ENCODE peak calls at places on chromosomes 12 and 14, in nine cellular contexts. Y is pancreas, N is cardiac muscle cell, P is kidney, W is lower leg skin, O is AG04450, I is heart left ventricle, H is choroid plexus epithelial cell, D is H1. E is an unnamed sample.

GRCh38 chr12:24937553-24938244 is 11.2 kb downstream of the BCAT1 start:
- DNase-seq in Y (no peak), N (no peak), P (no peak), W (no peak), O (no peak), I (no peak), H (no peak), D (no peak), E (no peak)

GRCh38 chr12:25806271-25806670 is 152.2 kb upstream of the RASSF8 start:
- DNase-seq in Y (no peak), N (no peak), P (no peak), W (no peak), O (no peak), I (no peak), H (peak), D (no peak), E (peak)

GRCh38 chr14:88901991-88902390 is 77.5 kb downstream of the TTC8 start:
- DNase-seq in Y (no peak), N (no peak), P (no peak), W (no peak), O (no peak), I (no peak), H (no peak), D (no peak), E (no peak)

GRCh38 chr14:67335781-67336180 is 23.8 kb downstream of the ATP6V1D start:
- DNase-seq in Y (no peak), N (peak), P (no peak), W (no peak), O (no peak), I (no peak), H (peak), D (no peak), E (peak)

GRCh38 chr12:40622246-40622838 is 69.9 kb upstream of the CNTN1 start:
- DNase-seq in Y (peak), N (peak), P (peak), W (peak), O (no peak), I (no peak), H (peak), D (peak), E (peak)

GRCh38 chr14:20516921-20517320 is 11.6 kb downstream of the RNASE10 start:
- DNase-seq in Y (no peak), N (no peak), P (no peak), W (no peak), O (peak), I (no peak), H (peak), D (no peak), E (peak)

GRCh38 chr12:106693421-106693820 is 81.1 kb upstream of the RIC8B start:
- DNase-seq in Y (no peak), N (no peak), P (no peak), W (no peak), O (no peak), I (no peak), H (no peak), D (no peak), E (no peak)

GRCh38 chr12:95473440-95473946 is 459 bp upstream of the METAP2 start:
- DNase-seq in Y (no peak), N (peak), P (no peak), W (peak), O (no peak), I (peak), H (no peak), D (no peak), E (peak)

GRCh38 chr12:103742349-103742784 is 98.7 kb downstream of the NT5DC3 start:
- DNase-seq in Y (no peak), N (no peak), P (no peak), W (peak), O (no peak), I (peak), H (peak), D (no peak), E (peak)

GRCh38 chr12:15116073-15116472 is 105.1 kb downstream of the RERG start:
- DNase-seq in Y (no peak), N (no peak), P (no peak), W (no peak), O (no peak), I (no peak), H (peak), D (no peak), E (no peak)

GRCh38 chr12:6363330-6364036 is 11.9 kb downstream of the SCNN1A start:
- DNase-seq in Y (peak), N (peak), P (peak), W (peak), O (no peak), I (peak), H (peak), D (no peak), E (peak)

GRCh38 chr12:78671295-78671694 is 193.3 kb upstream of the SYT1 start:
- DNase-seq in Y (no peak), N (no peak), P (no peak), W (no peak), O (peak), I (no peak), H (peak), D (no peak), E (peak)

GRCh38 chr14:89332031-89332430 is 85.0 kb downstream of the FOXN3 start:
- DNase-seq in Y (no peak), N (no peak), P (no peak), W (no peak), O (no peak), I (no peak), H (peak), D (no peak), E (no peak)

GRCh38 chr14:32254952-32255679 is 52.0 kb upstream of the RNU6-8 start:
- DNase-seq in Y (peak), N (peak), P (peak), W (peak), O (peak), I (peak), H (peak), D (no peak), E (peak)

GRCh38 chr14:74475678-74476077 is 17.4 kb downstream of the NPC2 start:
- DNase-seq in Y (no peak), N (no peak), P (no peak), W (no peak), O (no peak), I (no peak), H (peak), D (no peak), E (peak)

GRCh38 chr14:76320486-76320885 is 55.5 kb upstream of the ESRRB start:
- DNase-seq in Y (no peak), N (no peak), P (no peak), W (no peak), O (no peak), I (no peak), H (no peak), D (no peak), E (no peak)

GRCh38 chr12:104567832-104568490 is 111.2 kb downstream of the CHST11 start:
- DNase-seq in Y (no peak), N (no peak), P (no peak), W (no peak), O (no peak), I (peak), H (no peak), D (no peak), E (no peak)

DNA sequence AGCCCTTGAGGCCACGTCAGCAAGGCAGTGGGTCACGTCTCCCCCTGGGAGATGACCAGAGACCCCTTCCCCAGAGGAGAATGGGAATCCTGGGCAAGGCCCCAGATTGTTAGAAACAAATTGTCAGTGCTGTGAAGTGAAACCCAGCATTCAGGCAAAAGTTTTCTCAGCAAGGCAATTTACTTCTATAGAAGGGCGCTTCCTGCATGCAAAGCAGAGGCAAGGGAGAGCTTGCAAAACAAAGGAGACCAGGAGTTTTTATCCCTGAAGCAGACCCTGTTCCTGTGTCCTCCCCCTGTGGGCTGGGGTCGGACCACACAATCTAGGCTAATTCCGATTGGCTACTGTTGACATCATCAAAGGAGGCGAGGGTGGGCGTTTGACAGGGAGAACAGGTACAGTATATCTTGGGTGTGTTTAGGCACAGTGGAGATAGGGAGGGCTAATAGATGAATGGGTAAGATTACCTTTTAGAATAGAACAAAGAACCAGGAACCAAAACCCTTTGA is 114.2 kb downstream of the RIN3 start:
- DNase-seq in Y (no peak), N (no peak), P (no peak), W (no peak), O (no peak), I (no peak), H (no peak), D (no peak), E (no peak)
- TF ChIP-seq CTCF in Y (no peak), N (no peak), P (no peak), W (no peak), O (no peak), I (no peak), H (no peak), D (no peak), E (no peak)

GRCh38 chr14:69261761-69262331 is 1.9 kb downstream of the GALNT16 start:
- DNase-seq in Y (no peak), N (peak), P (no peak), W (no peak), O (no peak), I (peak), H (no peak), D (no peak), E (no peak)
- H3K4me3 ChIP-seq in Y (no peak), N (peak), P (peak), W (no peak), O (no peak), I (peak), H (no peak), D (peak), E (no peak)

DNA sequence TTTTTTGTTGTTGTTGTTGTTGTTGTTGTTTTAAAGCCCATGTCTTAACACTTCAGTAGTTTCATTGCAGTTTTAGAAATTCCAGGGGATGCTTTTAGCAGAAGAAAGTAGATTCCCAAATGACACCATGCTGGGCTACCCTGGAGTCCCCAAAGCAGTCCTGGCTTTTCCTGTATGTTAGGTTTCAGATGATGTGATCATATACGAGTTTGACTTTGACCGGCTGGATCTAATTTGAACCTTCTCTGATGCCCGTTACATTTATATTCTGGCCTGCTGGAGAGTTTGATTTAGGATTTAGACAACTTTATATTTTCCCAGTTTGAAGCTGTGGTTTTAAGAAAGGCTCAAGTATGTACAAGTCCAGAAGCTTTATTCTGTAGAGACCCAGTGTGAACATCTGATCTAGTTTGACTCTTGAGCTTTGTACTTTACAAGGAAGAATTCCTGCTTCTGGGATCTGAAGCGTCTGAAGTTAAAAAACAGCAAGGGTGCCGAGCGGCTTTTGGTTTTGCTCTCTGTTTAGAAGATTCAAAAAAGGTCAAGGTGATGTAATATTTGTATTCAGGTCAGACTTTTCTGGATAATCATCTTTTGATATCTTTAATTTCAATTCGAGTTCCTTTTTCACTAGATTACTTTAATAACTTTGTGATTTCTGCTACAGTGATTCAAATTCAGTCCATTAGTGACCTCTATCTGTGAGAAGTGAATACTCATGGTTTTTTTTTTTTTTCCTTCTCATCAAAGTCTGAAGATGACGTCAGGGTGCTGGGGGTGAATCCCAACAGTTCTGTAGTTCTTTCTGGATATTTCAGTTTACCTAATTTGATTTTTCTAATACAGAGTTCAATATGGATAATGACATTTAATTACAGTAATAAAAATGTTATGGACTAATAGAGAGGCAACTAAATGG is 6.2 kb downstream of the FLRT2 start:
- DNase-seq in Y (no peak), N (no peak), P (no peak), W (no peak), O (no peak), I (no peak), H (peak), D (no peak), E (peak)
- TF ChIP-seq CTCF in Y (no peak), N (peak), P (peak), W (no peak), O (peak), I (peak), H (peak), D (no peak), E (peak)

GRCh38 chr14:98819132-98819866 is 452.7 kb downstream of the BCL11B start:
- DNase-seq in Y (peak), N (no peak), P (peak), W (peak), O (no peak), I (no peak), H (no peak), D (peak), E (peak)
- H3K4me3 ChIP-seq in Y (no peak), N (no peak), P (no peak), W (no peak), O (no peak), I (no peak), H (no peak), D (no peak), E (no peak)

DNA sequence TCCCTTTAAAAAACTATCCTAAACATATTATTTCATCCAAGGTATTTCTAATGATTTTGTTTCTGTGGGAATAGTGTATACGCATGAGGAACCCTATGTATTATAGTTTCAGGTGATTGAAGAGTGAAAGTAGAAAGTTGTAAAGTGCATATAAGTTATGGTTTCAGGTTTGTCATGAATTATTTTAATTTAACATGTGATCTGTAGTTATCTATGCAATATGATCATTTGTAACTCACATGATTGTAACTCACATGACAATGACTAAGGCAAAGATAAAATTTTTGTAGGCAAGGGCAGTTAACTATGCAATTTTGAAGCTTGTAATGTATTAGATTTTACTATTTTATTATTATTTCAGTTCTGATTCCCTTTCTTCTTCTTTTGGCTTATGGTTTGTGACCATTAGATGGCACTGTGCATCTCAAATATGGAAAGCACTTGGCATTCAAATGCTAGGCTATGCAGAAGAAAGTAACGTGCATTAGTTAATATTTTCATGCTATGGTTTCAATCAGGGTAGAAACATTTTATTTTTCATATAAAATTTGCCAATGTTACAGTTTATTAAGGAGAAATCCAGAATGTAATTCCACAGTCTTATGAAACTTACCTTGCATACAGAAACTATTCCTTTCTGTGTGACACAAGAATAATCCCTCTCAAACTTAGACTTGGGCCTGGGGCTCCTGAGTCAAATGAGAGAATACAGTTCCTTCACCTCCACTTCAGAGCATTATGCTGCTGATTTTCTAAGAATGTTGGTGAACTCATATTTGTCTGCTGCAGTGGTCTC is 15.8 kb upstream of the TMEM30B start:
- DNase-seq in Y (no peak), N (peak), P (no peak), W (no peak), O (no peak), I (no peak), H (peak), D (no peak), E (peak)
- TF ChIP-seq CTCF in Y (peak), N (peak), P (peak), W (no peak), O (peak), I (peak), H (peak), D (no peak), E (peak)

GRCh38 chr14:101556131-101556530 is 5.2 kb upstream of the DIO3 start:
- DNase-seq in Y (no peak), N (no peak), P (peak), W (no peak), O (no peak), I (no peak), H (no peak), D (no peak), E (no peak)
- H3K4me3 ChIP-seq in Y (no peak), N (no peak), P (no peak), W (no peak), O (no peak), I (no peak), H (no peak), D (no peak), E (no peak)

DNA sequence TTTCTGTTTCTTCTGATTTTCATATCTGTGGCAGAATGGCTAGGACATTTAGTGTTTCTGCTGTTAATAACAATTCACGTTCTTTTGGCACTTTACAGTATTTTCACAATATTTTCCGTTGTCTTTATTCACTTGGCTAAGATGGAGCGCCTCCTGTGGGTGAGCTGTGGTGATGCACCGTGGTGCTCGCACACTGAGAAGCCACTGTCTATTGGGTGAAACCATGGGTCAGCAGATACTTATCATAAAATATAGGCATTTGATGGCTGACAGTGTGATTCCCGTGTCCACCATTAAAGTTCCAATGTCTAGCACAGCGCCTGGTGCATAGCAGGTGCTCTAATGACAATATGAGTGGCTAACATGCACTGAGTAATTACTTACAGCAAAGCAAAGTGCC is 141.8 kb downstream of the VRK1 start:
- DNase-seq in Y (no peak), N (peak), P (no peak), W (no peak), O (no peak), I (no peak), H (no peak), D (no peak), E (no peak)
- TF ChIP-seq CTCF in Y (no peak), N (no peak), P (no peak), W (no peak), O (no peak), I (no peak), H (peak), D (peak), E (peak)

GRCh38 chr12:115451785-115452736 is 768.1 kb upstream of the TBX3 start:
- DNase-seq in Y (peak), N (peak), P (no peak), W (no peak), O (no peak), I (peak), H (no peak), D (no peak), E (peak)
- H3K4me3 ChIP-seq in Y (no peak), N (peak), P (peak), W (no peak), O (peak), I (peak), H (peak), D (peak), E (no peak)

GRCh38 chr14:58824106-58824505 is 186.3 kb downstream of the DACT1 start:
- DNase-seq in Y (no peak), N (no peak), P (no peak), W (no peak), O (no peak), I (no peak), H (no peak), D (no peak), E (peak)

GRCh38 chr14:58829594-58829993 is 191.8 kb downstream of the DACT1 start:
- DNase-seq in Y (no peak), N (no peak), P (no peak), W (no peak), O (no peak), I (no peak), H (peak), D (no peak), E (peak)

GRCh38 chr14:58824796-58825195 is 187.0 kb downstream of the DACT1 start:
- DNase-seq in Y (no peak), N (no peak), P (no peak), W (no peak), O (no peak), I (no peak), H (no peak), D (no peak), E (no peak)

GRCh38 chr14:58828298-58828697 is 190.5 kb downstream of the DACT1 start:
- DNase-seq in Y (no peak), N (no peak), P (no peak), W (no peak), O (no peak), I (no peak), H (no peak), D (no peak), E (no peak)

DNA sequence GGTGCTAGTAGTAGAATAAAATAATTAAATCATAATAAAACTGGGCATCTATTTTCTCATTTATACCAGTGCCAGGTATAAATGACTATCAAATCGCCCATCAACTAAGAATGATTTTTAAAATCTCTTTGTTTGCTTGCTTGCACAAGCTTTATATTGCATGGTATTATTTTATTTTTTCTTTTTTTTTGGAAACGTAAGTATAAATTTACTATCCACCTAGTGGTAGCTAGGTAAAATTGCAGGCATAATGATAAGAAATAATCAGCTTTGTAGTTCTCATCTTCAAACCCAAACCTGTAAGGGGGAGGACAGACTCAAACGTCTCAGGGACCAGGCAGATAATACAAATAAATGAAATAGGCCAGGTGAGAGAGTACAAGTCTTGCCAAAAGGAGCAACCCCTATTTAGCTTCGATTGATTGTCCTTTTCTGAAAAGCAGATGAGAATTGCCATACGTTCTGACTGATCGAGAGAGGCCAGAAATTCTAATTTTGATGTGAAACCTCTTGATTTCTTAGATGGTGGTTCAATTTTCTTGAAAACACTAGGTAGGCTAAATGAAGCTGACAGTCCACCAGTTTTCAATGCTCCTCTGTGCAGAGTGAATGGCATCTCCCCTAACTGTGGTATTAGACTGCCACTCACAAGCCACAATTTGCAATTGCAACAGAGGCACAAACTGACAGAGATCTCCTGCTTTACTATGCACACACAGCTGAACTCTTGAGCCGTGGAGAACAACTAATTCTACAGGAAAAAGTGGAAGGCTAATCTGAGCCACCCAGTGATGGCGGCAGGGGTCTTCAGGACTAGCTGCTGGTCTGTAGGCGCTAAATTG is 189.3 kb downstream of the DACT1 start:
- DNase-seq in Y (no peak), N (no peak), P (no peak), W (no peak), O (no peak), I (no peak), H (no peak), D (no peak), E (no peak)
- TF ChIP-seq CTCF in Y (no peak), N (peak), P (no peak), W (no peak), O (peak), I (peak), H (peak), D (no peak), E (no peak)

E was measured in epithelial cell of esophagus.